ENCODE peak calls at places on chromosomes 5 and 9, in ten cellular contexts. H, Z, J, K, C, U, D, B, L and A are unnamed samples. For H3K27me3, the result is how much of the 10 kb centered on the place peaks cover.

GRCh38 chr5:108303611-108304010 is 78.3 kb downstream of the FBXL17 start:
- DNase-seq in H (no peak), Z (peak), J (no peak), K (no peak), C (no peak), U (no peak), D (no peak), B (peak), L (no peak), A (no peak)

GRCh38 chr5:31889131-31889561 is 250.2 kb downstream of the PDZD2 start:
- DNase-seq in H (no peak), Z (no peak), J (no peak), K (no peak), C (no peak), U (peak), D (peak), B (no peak), L (no peak), A (no peak)

GRCh38 chr9:121282309-121283071 is 14.5 kb downstream of the GSN start:
- DNase-seq in H (peak), Z (peak), J (peak), K (peak), C (peak), U (no peak), D (no peak), B (peak), L (no peak), A (peak)

GRCh38 chr5:95963650-95964410 is 2.2 kb upstream of the ELL2 start:
- DNase-seq in H (no peak), Z (peak), J (no peak), K (no peak), C (no peak), U (no peak), D (peak), B (peak), L (no peak), A (no peak)

GRCh38 chr9:74804018-74804385 is 83.7 kb downstream of the TRPM6 start:
- DNase-seq in H (no peak), Z (peak), J (no peak), K (no peak), C (no peak), U (no peak), D (no peak), B (peak), L (no peak), A (no peak)

GRCh38 chr5:139747583-139748504 is 47.8 kb upstream of the PSD2 start:
- DNase-seq in H (peak), Z (no peak), J (peak), K (peak), C (no peak), U (peak), D (peak), B (no peak), L (no peak), A (peak)

GRCh38 chr5:135678640-135679268 is 100.0 kb upstream of the CXCL14 start:
- DNase-seq in H (no peak), Z (no peak), J (no peak), K (no peak), C (no peak), U (no peak), D (no peak), B (peak), L (no peak), A (no peak)

GRCh38 chr9:123484130-123484529 is 128.1 kb downstream of the CRB2 start:
- DNase-seq in H (peak), Z (no peak), J (peak), K (no peak), C (no peak), U (no peak), D (no peak), B (no peak), L (no peak), A (no peak)

GRCh38 chr5:55829956-55830355 is 21.2 kb upstream of the IL31RA start:
- DNase-seq in H (no peak), Z (no peak), J (no peak), K (no peak), C (no peak), U (no peak), D (no peak), B (peak), L (no peak), A (no peak)

GRCh38 chr5:102130890-102131289 is 165.2 kb downstream of the SLCO4C1 start:
- DNase-seq in H (no peak), Z (no peak), J (no peak), K (no peak), C (no peak), U (no peak), D (no peak), B (no peak), L (no peak), A (no peak)

GRCh38 chr5:133967124-133967523 is 1.3 kb downstream of the C5orf15 start:
- DNase-seq in H (no peak), Z (no peak), J (no peak), K (no peak), C (no peak), U (no peak), D (no peak), B (no peak), L (no peak), A (no peak)

GRCh38 chr9:5632540-5632939 is 3.6 kb downstream of the RIC1 start:
- DNase-seq in H (no peak), Z (no peak), J (no peak), K (no peak), C (no peak), U (no peak), D (no peak), B (peak), L (no peak), A (no peak)

GRCh38 chr9:100472725-100473261 is at the start of gene TMEFF1:
- DNase-seq in H (peak), Z (peak), J (peak), K (no peak), C (no peak), U (peak), D (peak), B (no peak), L (peak), A (peak)

GRCh38 chr9:108780949-108781734 is 74.6 kb downstream of the ACTL7B start:
- DNase-seq in H (peak), Z (no peak), J (peak), K (no peak), C (no peak), U (peak), D (no peak), B (peak), L (no peak), A (no peak)

GRCh38 chr5:131296213-131296672 is 32.4 kb downstream of the CDC42SE2 start:
- DNase-seq in H (no peak), Z (no peak), J (no peak), K (no peak), C (no peak), U (no peak), D (no peak), B (no peak), L (no peak), A (no peak)

GRCh38 chr5:68255305-68256130 is 40.0 kb downstream of the PIK3R1 start:
- DNase-seq in H (no peak), Z (no peak), J (no peak), K (no peak), C (no peak), U (no peak), D (no peak), B (no peak), L (no peak), A (no peak)

GRCh38 chr5:112978836-112979235 is 2.2 kb downstream of the DCP2 start:
- DNase-seq in H (no peak), Z (no peak), J (no peak), K (no peak), C (no peak), U (no peak), D (peak), B (peak), L (no peak), A (no peak)

GRCh38 chr5:54671111-54671531 is 153.6 kb downstream of the SNX18 start:
- DNase-seq in H (no peak), Z (no peak), J (no peak), K (no peak), C (no peak), U (no peak), D (no peak), B (peak), L (no peak), A (no peak)

GRCh38 chr5:158889007-158889406 is 210.7 kb downstream of the EBF1 start:
- DNase-seq in H (no peak), Z (no peak), J (no peak), K (no peak), C (no peak), U (no peak), D (no peak), B (no peak), L (no peak), A (no peak)

GRCh38 chr5:522899-523657 is 1.2 kb downstream of the SLC9A3 start:
- DNase-seq in H (no peak), Z (no peak), J (peak), K (no peak), C (no peak), U (peak), D (peak), B (no peak), L (no peak), A (no peak)

GRCh38 chr5:153756540-153756939 is 266.1 kb downstream of the GRIA1 start:
- DNase-seq in H (no peak), Z (no peak), J (no peak), K (no peak), C (no peak), U (peak), D (peak), B (peak), L (no peak), A (no peak)

GRCh38 chr5:179060116-179061008 is at the start of gene ZNF354C:
- DNase-seq in H (peak), Z (no peak), J (peak), K (peak), C (peak), U (peak), D (peak), B (peak), L (peak), A (peak)

GRCh38 chr9:120366646-120367019 is 213.3 kb downstream of the CDK5RAP2 start:
- DNase-seq in H (no peak), Z (peak), J (no peak), K (no peak), C (no peak), U (peak), D (peak), B (peak), L (no peak), A (no peak)

GRCh38 chr5:109335114-109335513 is 74.7 kb downstream of the PJA2 start:
- DNase-seq in H (no peak), Z (no peak), J (no peak), K (no peak), C (no peak), U (no peak), D (no peak), B (no peak), L (no peak), A (no peak)

GRCh38 chr9:98781588-98782383 is 14.6 kb downstream of the ANKS6 start:
- DNase-seq in H (peak), Z (peak), J (peak), K (no peak), C (no peak), U (no peak), D (no peak), B (peak), L (no peak), A (no peak)

GRCh38 chr9:116483622-116484482 is 203.3 kb upstream of the TRIM32 start:
- DNase-seq in H (no peak), Z (no peak), J (no peak), K (no peak), C (no peak), U (no peak), D (no peak), B (no peak), L (no peak), A (no peak)

GRCh38 chr9:20524776-20525175 is 97.5 kb downstream of the MLLT3 start:
- DNase-seq in H (peak), Z (peak), J (peak), K (no peak), C (no peak), U (peak), D (peak), B (peak), L (no peak), A (no peak)

GRCh38 chr9:135474915-135475314 is 4.7 kb upstream of the PPP1R26 start:
- DNase-seq in H (no peak), Z (no peak), J (no peak), K (no peak), C (no peak), U (peak), D (peak), B (no peak), L (no peak), A (no peak)

GRCh38 chr5:111072949-111073682 is 1.6 kb downstream of the TSLP start:
- DNase-seq in H (peak), Z (no peak), J (peak), K (peak), C (peak), U (peak), D (peak), B (no peak), L (peak), A (peak)

GRCh38 chr5:139064613-139065012 is 133.6 kb downstream of the SIL1 start:
- DNase-seq in H (no peak), Z (peak), J (no peak), K (no peak), C (no peak), U (no peak), D (no peak), B (peak), L (no peak), A (no peak)

GRCh38 chr5:75320341-75320740 is 16.7 kb upstream of the HMGCR start:
- DNase-seq in H (no peak), Z (no peak), J (no peak), K (no peak), C (no peak), U (no peak), D (no peak), B (no peak), L (no peak), A (no peak)

GRCh38 chr5:34521628-34522290 is 134.4 kb upstream of the RAI14 start:
- DNase-seq in H (no peak), Z (peak), J (no peak), K (no peak), C (no peak), U (no peak), D (no peak), B (peak), L (no peak), A (no peak)

GRCh38 chr5:160289721-160290120 is 22.6 kb downstream of the CCNJL start:
- DNase-seq in H (no peak), Z (no peak), J (no peak), K (no peak), C (no peak), U (no peak), D (peak), B (peak), L (no peak), A (no peak)

GRCh38 chr5:160293386-160293785 is 19.0 kb downstream of the CCNJL start:
- DNase-seq in H (no peak), Z (no peak), J (no peak), K (no peak), C (no peak), U (no peak), D (no peak), B (peak), L (no peak), A (no peak)

GRCh38 chr5:160291467-160291866 is 20.9 kb downstream of the CCNJL start:
- DNase-seq in H (no peak), Z (no peak), J (no peak), K (no peak), C (no peak), U (no peak), D (no peak), B (peak), L (no peak), A (no peak)

GRCh38 chr5:160289356-160289651 is 23.1 kb downstream of the CCNJL start:
- DNase-seq in H (no peak), Z (no peak), J (no peak), K (no peak), C (no peak), U (no peak), D (no peak), B (no peak), L (no peak), A (no peak)

GRCh38 chr5:160290751-160291150 is 21.6 kb downstream of the CCNJL start:
- DNase-seq in H (no peak), Z (no peak), J (no peak), K (no peak), C (no peak), U (no peak), D (no peak), B (no peak), L (no peak), A (no peak)
- H3K27me3 ChIP-seq in H (under half), Z (under half), J (under half), K (under half), C (under half), U (under half), D (under half), B (under half), L (under half), A (under half)

GRCh38 chr9:117718085-117718484 is 13.9 kb downstream of the TLR4 start:
- DNase-seq in H (no peak), Z (no peak), J (peak), K (peak), C (no peak), U (no peak), D (no peak), B (peak), L (no peak), A (no peak)
- H3K27me3 ChIP-seq in H (under half), Z (under half), J (under half), K (under half), C (under half), U (under half), D (under half), B (under half), L (under half), A (under half)

GRCh38 chr9:36134761-36135505 is 1.6 kb upstream of the GLIPR2 start:
- DNase-seq in H (no peak), Z (no peak), J (no peak), K (no peak), C (no peak), U (peak), D (peak), B (no peak), L (no peak), A (no peak)
- H3K27me3 ChIP-seq in H (under half), Z (under half), J (under half), K (under half), C (under half), U (under half), D (under half), B (under half), L (under half), A (under half)

GRCh38 chr9:114124666-114125580 is 25.8 kb upstream of the KIF12 start:
- DNase-seq in H (no peak), Z (no peak), J (no peak), K (no peak), C (no peak), U (no peak), D (no peak), B (no peak), L (no peak), A (no peak)
- H3K27me3 ChIP-seq in H (under half), Z (under half), J (under half), K (under half), C (under half), U (under half), D (under half), B (under half), L (under half), A (under half)

GRCh38 chr9:124496075-124496893 is 10.9 kb downstream of the NR5A1 start:
- DNase-seq in H (no peak), Z (no peak), J (no peak), K (no peak), C (no peak), U (no peak), D (no peak), B (no peak), L (no peak), A (no peak)
- H3K27me3 ChIP-seq in H (under half), Z (under half), J (under half), K (under half), C (under half), U (under half), D (under half), B (under half), L (half or more), A (half or more)

GRCh38 chr9:127924736-127925444 is 5.7 kb downstream of the PIP5KL1 start:
- DNase-seq in H (no peak), Z (no peak), J (no peak), K (no peak), C (no peak), U (no peak), D (no peak), B (no peak), L (no peak), A (no peak)
- H3K27me3 ChIP-seq in H (under half), Z (under half), J (half or more), K (under half), C (under half), U (under half), D (under half), B (under half), L (half or more), A (half or more)